ENCODE peak calls at places on chromosomes 7 and 10, in four cellular contexts. One of them, this sample, is unnamed.

GRCh38 chr7:4244635-4245034 is 437.5 kb upstream of the FOXK1 start:
- DNase-seq in thoracic aorta: no peak
- DNase-seq in gastrocnemius medialis: no peak
- DNase-seq in heart right ventricle: no peak
- DNase-seq in this sample: no peak

GRCh38 chr10:86004310-86004709 is 362.3 kb downstream of the GRID1 start:
- DNase-seq in thoracic aorta: no peak
- DNase-seq in heart right ventricle: no peak
- DNase-seq in gastrocnemius medialis: no peak
- DNase-seq in this sample: no peak

GRCh38 chr10:78578929-78579328 is 489.8 kb upstream of the ZMIZ1 start:
- DNase-seq in thoracic aorta: no peak
- DNase-seq in heart right ventricle: no peak
- DNase-seq in gastrocnemius medialis: no peak
- DNase-seq in this sample: no peak

GRCh38 chr10:52488606-52489485 is 174.8 kb downstream of the DKK1 start:
- DNase-seq in gastrocnemius medialis: no peak
- DNase-seq in thoracic aorta: no peak
- DNase-seq in heart right ventricle: no peak
- DNase-seq in this sample: no peak

GRCh38 chr10:78765726-78766335 is 302.9 kb upstream of the ZMIZ1 start:
- DNase-seq in gastrocnemius medialis: no peak
- DNase-seq in heart right ventricle: no peak
- DNase-seq in thoracic aorta: no peak
- DNase-seq in this sample: no peak

GRCh38 chr7:101124376-101125056 is 2.4 kb upstream of the SERPINE1 start:
- DNase-seq in heart right ventricle: no peak
- DNase-seq in thoracic aorta: no peak
- DNase-seq in gastrocnemius medialis: no peak
- DNase-seq in this sample: no peak

GRCh38 chr10:6103591-6103990 is 14.8 kb downstream of the RBM17 start:
- DNase-seq in gastrocnemius medialis: no peak
- DNase-seq in heart right ventricle: no peak
- DNase-seq in thoracic aorta: no peak
- DNase-seq in this sample: no peak

GRCh38 chr7:135666156-135666555 is 3.8 kb downstream of the STMP1 start:
- DNase-seq in heart right ventricle: no peak
- DNase-seq in gastrocnemius medialis: no peak
- DNase-seq in thoracic aorta: no peak
- DNase-seq in this sample: no peak

GRCh38 chr7:100162874-100163533 is 4.5 kb upstream of the TRAPPC14 start:
- DNase-seq in heart right ventricle: no peak
- DNase-seq in thoracic aorta: no peak
- DNase-seq in gastrocnemius medialis: no peak
- DNase-seq in this sample: no peak

GRCh38 chr10:33353853-33354252 is 19.4 kb upstream of the NRP1 start:
- DNase-seq in gastrocnemius medialis: no peak
- DNase-seq in heart right ventricle: no peak
- DNase-seq in thoracic aorta: no peak
- DNase-seq in this sample: no peak

GRCh38 chr10:5524721-5525531 is at the start of gene CALML3:
- DNase-seq in gastrocnemius medialis: no peak
- DNase-seq in thoracic aorta: no peak
- DNase-seq in heart right ventricle: no peak
- DNase-seq in this sample: peak; percentile 16

GRCh38 chr7:101792051-101792651 is 25.3 kb upstream of the CUX1 start:
- DNase-seq in gastrocnemius medialis: peak; percentile 24
- DNase-seq in heart right ventricle: peak; percentile 29
- DNase-seq in thoracic aorta: no peak
- DNase-seq in this sample: peak; percentile 59

GRCh38 chr10:132557696-132558515 is 20.3 kb downstream of the INPP5A start:
- DNase-seq in gastrocnemius medialis: no peak
- DNase-seq in heart right ventricle: no peak
- DNase-seq in thoracic aorta: no peak
- DNase-seq in this sample: no peak

GRCh38 chr7:7922684-7923385 is 45.8 kb upstream of the GLCCI1 start:
- DNase-seq in gastrocnemius medialis: no peak
- DNase-seq in heart right ventricle: no peak
- DNase-seq in thoracic aorta: no peak
- DNase-seq in this sample: no peak

GRCh38 chr7:134449596-134450194 is 9.2 kb downstream of the AKR1B1 start:
- DNase-seq in gastrocnemius medialis: no peak
- DNase-seq in thoracic aorta: no peak
- DNase-seq in heart right ventricle: no peak
- DNase-seq in this sample: no peak

GRCh38 chr10:78410046-78410965 is 376.6 kb downstream of the RPS24 start:
- DNase-seq in thoracic aorta: no peak
- DNase-seq in heart right ventricle: no peak
- DNase-seq in gastrocnemius medialis: no peak
- DNase-seq in this sample: peak; percentile 60

GRCh38 chr10:104440221-104440620 is 86.6 kb downstream of the CFAP58 start:
- DNase-seq in thoracic aorta: no peak
- DNase-seq in gastrocnemius medialis: no peak
- DNase-seq in heart right ventricle: no peak
- DNase-seq in this sample: no peak

GRCh38 chr10:7407368-7408002 is 3.3 kb downstream of the SFMBT2 start:
- DNase-seq in heart right ventricle: peak; percentile 29
- DNase-seq in gastrocnemius medialis: no peak
- DNase-seq in thoracic aorta: no peak
- DNase-seq in this sample: no peak

GRCh38 chr7:80851896-80852476 is 66.9 kb downstream of the SEMA3C start:
- DNase-seq in gastrocnemius medialis: no peak
- DNase-seq in heart right ventricle: no peak
- DNase-seq in thoracic aorta: no peak
- DNase-seq in this sample: no peak

GRCh38 chr7:64888901-64889685 is 14.0 kb upstream of the ZNF273 start:
- DNase-seq in thoracic aorta: no peak
- DNase-seq in heart right ventricle: no peak
- DNase-seq in gastrocnemius medialis: no peak
- DNase-seq in this sample: no peak

GRCh38 chr7:14013880-14014279 is 24.4 kb upstream of the ETV1 start:
- DNase-seq in heart right ventricle: no peak
- DNase-seq in thoracic aorta: no peak
- DNase-seq in gastrocnemius medialis: no peak
- DNase-seq in this sample: no peak

DNA sequence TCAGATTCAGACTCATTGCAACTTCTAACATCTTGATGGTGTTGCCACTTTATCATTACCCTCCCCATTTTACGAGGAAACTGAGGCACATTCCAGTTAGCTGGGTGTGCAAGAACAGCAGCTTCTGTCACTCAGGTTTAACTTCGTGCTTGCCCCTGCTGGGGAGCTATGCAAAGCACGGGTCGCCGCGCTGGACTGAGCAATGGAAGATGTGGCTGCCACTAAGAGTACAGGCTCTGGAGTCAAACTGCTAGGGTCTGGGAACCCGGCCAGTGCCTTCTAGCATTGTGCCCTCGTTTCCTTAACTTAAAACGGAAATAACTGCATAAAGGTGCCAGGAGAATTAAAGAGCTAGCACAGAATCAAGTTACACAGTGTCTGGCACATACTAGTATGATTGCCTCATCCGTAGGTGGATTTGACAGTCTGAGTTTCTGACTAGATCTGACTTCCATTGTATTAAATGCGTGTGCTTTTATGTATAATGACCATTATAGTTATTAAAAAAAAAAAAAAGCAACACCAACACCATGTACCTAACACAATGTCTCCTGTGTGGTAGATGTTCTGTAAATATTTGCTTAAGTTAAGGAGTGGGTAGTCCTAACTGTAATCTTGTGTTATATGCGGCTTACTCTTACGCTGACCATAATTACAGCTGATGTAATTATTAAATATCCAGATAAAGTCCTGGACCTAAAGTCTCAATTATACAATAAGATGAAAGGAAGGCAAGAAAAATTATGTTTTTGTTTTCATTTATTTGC is 842 bp downstream of the ZNF22 start:
- DNase-seq in heart right ventricle: peak; percentile 69
- DNase-seq in gastrocnemius medialis: peak; percentile 81
- DNase-seq in thoracic aorta: no peak
- DNase-seq in this sample: peak; percentile 80
- H3K4me1 ChIP-seq in heart right ventricle: peaks cover 42% of the 10 kb centered on the region
- H3K4me1 ChIP-seq in gastrocnemius medialis: peaks cover 25% of the 10 kb centered on the region
- H3K4me1 ChIP-seq in thoracic aorta: peaks cover 45% of the 10 kb centered on the region
- H3K4me1 ChIP-seq in this sample: peaks cover 53% of the 10 kb centered on the region

GRCh38 chr10:17833656-17834055 is 24.5 kb downstream of the MRC1 start:
- DNase-seq in gastrocnemius medialis: no peak
- DNase-seq in heart right ventricle: no peak
- DNase-seq in thoracic aorta: no peak
- DNase-seq in this sample: no peak

GRCh38 chr10:17836917-17837316 is 27.8 kb downstream of the MRC1 start:
- DNase-seq in thoracic aorta: no peak
- DNase-seq in heart right ventricle: peak; percentile 17
- DNase-seq in gastrocnemius medialis: no peak
- DNase-seq in this sample: peak; percentile 41

GRCh38 chr10:17841055-17841454 is 31.9 kb downstream of the MRC1 start:
- DNase-seq in thoracic aorta: no peak
- DNase-seq in gastrocnemius medialis: no peak
- DNase-seq in heart right ventricle: no peak
- DNase-seq in this sample: no peak

GRCh38 chr10:17835688-17836087 is 26.5 kb downstream of the MRC1 start:
- DNase-seq in gastrocnemius medialis: no peak
- DNase-seq in thoracic aorta: no peak
- DNase-seq in heart right ventricle: no peak
- DNase-seq in this sample: no peak

GRCh38 chr10:17838080-17838634 is 29.0 kb downstream of the MRC1 start:
- DNase-seq in gastrocnemius medialis: no peak
- DNase-seq in heart right ventricle: no peak
- DNase-seq in thoracic aorta: no peak
- DNase-seq in this sample: no peak
- H3K4me3 ChIP-seq in gastrocnemius medialis: no peak overlapping the region
- H3K4me3 ChIP-seq in heart right ventricle: no peak overlapping the region
- H3K4me3 ChIP-seq in thoracic aorta: no peak overlapping the region
- H3K4me3 ChIP-seq in this sample: no peak overlapping the region

DNA sequence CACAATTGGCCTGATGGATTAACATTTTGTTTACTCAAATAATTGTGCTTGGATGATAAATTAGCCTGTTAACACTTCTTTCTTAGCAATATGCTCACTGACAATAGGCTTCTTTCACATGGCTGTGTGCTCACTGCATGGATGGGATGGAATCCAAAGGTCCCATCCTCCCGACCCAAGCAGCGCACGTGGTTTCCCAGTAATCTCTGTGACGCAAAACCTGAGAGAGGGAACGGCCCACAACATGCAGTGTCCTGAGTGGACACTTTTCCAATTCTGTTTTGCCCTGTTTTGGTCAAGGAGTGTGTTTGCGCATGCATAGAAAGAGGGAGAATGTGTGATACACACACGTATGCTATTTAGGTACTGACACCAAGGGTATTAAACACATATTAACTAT is 42.1 kb upstream of the RASGEF1A start:
- DNase-seq in gastrocnemius medialis: no peak
- DNase-seq in thoracic aorta: no peak
- DNase-seq in heart right ventricle: no peak
- DNase-seq in this sample: no peak
- H3K27ac ChIP-seq in gastrocnemius medialis: no peak overlapping the region
- H3K27ac ChIP-seq in thoracic aorta: no peak overlapping the region
- H3K27ac ChIP-seq in heart right ventricle: no peak overlapping the region
- H3K27ac ChIP-seq in this sample: no peak overlapping the region

GRCh38 chr10:71247306-71247705 is 34.9 kb downstream of the UNC5B start:
- DNase-seq in thoracic aorta: no peak
- DNase-seq in gastrocnemius medialis: no peak
- DNase-seq in heart right ventricle: no peak
- DNase-seq in this sample: no peak

GRCh38 chr10:71246591-71247143 is 34.3 kb downstream of the UNC5B start:
- DNase-seq in gastrocnemius medialis: no peak
- DNase-seq in thoracic aorta: no peak
- DNase-seq in heart right ventricle: no peak
- DNase-seq in this sample: no peak

GRCh38 chr10:71245420-71246325 is 33.3 kb downstream of the UNC5B start:
- DNase-seq in heart right ventricle: no peak
- DNase-seq in thoracic aorta: no peak
- DNase-seq in gastrocnemius medialis: no peak
- DNase-seq in this sample: no peak

GRCh38 chr10:71249996-71250395 is 37.6 kb downstream of the UNC5B start:
- DNase-seq in gastrocnemius medialis: no peak
- DNase-seq in heart right ventricle: no peak
- DNase-seq in thoracic aorta: no peak
- DNase-seq in this sample: no peak

DNA sequence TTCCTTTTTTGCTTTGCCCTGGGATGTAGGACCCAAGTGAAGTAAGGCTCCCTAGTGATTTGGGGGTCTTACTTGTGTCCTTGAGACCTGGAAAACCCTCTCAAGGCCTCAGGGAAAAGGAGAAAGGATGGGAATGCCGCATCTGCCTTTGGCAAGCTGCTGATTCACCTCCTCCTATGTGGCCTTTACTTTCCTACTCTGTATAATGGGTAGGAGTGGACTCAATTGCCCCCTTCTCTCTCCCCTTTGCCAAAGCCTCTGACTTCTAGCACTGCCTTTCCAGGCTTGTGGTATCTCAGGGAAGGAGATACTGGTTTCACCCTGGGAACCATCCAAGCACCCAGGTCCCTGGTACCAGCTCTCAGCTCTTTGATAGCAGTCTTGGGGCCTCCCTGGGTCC is 35.4 kb downstream of the UNC5B start:
- DNase-seq in heart right ventricle: no peak
- DNase-seq in thoracic aorta: no peak
- DNase-seq in gastrocnemius medialis: no peak
- DNase-seq in this sample: no peak
- H3K4me1 ChIP-seq in heart right ventricle: peaks cover 78% of the 10 kb centered on the region
- H3K4me1 ChIP-seq in thoracic aorta: peaks cover 31% of the 10 kb centered on the region
- H3K4me1 ChIP-seq in gastrocnemius medialis: peaks cover 18% of the 10 kb centered on the region
- H3K4me1 ChIP-seq in this sample: peaks cover 22% of the 10 kb centered on the region

GRCh38 chr10:119221201-119221600 is 13.8 kb downstream of the GRK5 start:
- DNase-seq in heart right ventricle: no peak
- DNase-seq in gastrocnemius medialis: no peak
- DNase-seq in thoracic aorta: no peak
- DNase-seq in this sample: no peak

GRCh38 chr10:119222531-119222930 is 15.2 kb downstream of the GRK5 start:
- DNase-seq in gastrocnemius medialis: no peak
- DNase-seq in heart right ventricle: no peak
- DNase-seq in thoracic aorta: no peak
- DNase-seq in this sample: no peak

GRCh38 chr10:119225288-119225687 is 17.9 kb downstream of the GRK5 start:
- DNase-seq in thoracic aorta: no peak
- DNase-seq in gastrocnemius medialis: no peak
- DNase-seq in heart right ventricle: no peak
- DNase-seq in this sample: no peak

GRCh38 chr10:119221666-119222065 is 14.3 kb downstream of the GRK5 start:
- DNase-seq in thoracic aorta: no peak
- DNase-seq in heart right ventricle: no peak
- DNase-seq in gastrocnemius medialis: no peak
- DNase-seq in this sample: no peak

DNA sequence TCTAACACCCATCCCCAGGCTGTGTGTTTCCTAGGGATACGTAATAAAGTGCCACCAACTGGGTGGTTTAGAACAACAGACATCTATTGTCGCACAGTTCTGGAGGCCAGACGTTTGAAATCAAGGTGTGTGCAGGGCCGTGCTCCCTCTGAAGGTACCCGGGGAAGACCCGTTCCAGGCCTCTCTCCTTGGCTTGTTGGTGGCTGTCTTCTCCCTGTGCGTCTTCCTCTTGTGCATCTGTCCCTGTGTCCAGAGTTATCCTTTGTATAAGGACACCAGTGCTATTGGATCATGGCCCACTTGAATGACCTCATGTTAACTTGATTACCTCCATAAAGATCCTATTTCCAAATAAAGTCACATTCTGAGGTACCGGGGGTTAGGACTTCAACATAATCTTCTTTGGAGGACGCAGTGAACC is 15.6 kb downstream of the GRK5 start:
- DNase-seq in heart right ventricle: no peak
- DNase-seq in thoracic aorta: no peak
- DNase-seq in gastrocnemius medialis: no peak
- DNase-seq in this sample: no peak
- H3K4me3 ChIP-seq in heart right ventricle: peak overlapping the region; percentile 6
- H3K4me3 ChIP-seq in thoracic aorta: peak overlapping the region; percentile 21
- H3K4me3 ChIP-seq in gastrocnemius medialis: no peak overlapping the region
- H3K4me3 ChIP-seq in this sample: no peak overlapping the region

GRCh38 chr10:101323495-101323894 is 30.5 kb upstream of the BTRC start:
- DNase-seq in gastrocnemius medialis: no peak
- DNase-seq in heart right ventricle: no peak
- DNase-seq in thoracic aorta: no peak
- DNase-seq in this sample: no peak
- H3K27ac ChIP-seq in gastrocnemius medialis: no peak overlapping the region
- H3K27ac ChIP-seq in heart right ventricle: no peak overlapping the region
- H3K27ac ChIP-seq in thoracic aorta: no peak overlapping the region
- H3K27ac ChIP-seq in this sample: no peak overlapping the region

This sample was measured in tibial artery.